ENCODE peak calls at places on chromosomes 5 and 9, in six cellular contexts. S is GM23248; Y is Peyer's patch; N is cardiac muscle cell; K is CD4-positive, CD25-positive, alpha-beta regulatory T cell; L is fibroblast of lung. P is an unnamed sample.

GRCh38 chr9:117189121-117189520 is 225.7 kb downstream of the ASTN2 start:
- DNase-seq in S (peak; percentile 5), Y (no peak), N (no peak), K (no peak), L (no peak), P (no peak)

GRCh38 chr5:41094871-41095270 is 23.7 kb upstream of the MROH2B start:
- DNase-seq in S (no peak), Y (no peak), N (peak; percentile 4), K (no peak), L (no peak), P (no peak)

GRCh38 chr9:125674981-125675973 is 31.7 kb downstream of the MAPKAP1 start:
- DNase-seq in S (peak; percentile 82), Y (no peak), N (no peak), K (no peak), L (peak; percentile 77), P (no peak)

GRCh38 chr9:126497673-126498255 is 116.0 kb upstream of the LMX1B start:
- DNase-seq in S (no peak), Y (no peak), N (no peak), K (no peak), L (no peak), P (no peak)

GRCh38 chr5:93572773-93573626 is 8.0 kb downstream of the NR2F1-AS1 start:
- DNase-seq in S (peak; percentile 47), Y (no peak), N (no peak), K (no peak), L (peak; percentile 64), P (no peak)

GRCh38 chr9:79060726-79061125 is 511.0 kb upstream of the TLE4 start:
- DNase-seq in S (peak; percentile 44), Y (no peak), N (no peak), K (no peak), L (no peak), P (no peak)

GRCh38 chr5:141875022-141875740 is 3.0 kb downstream of the PCDH1 start:
- DNase-seq in S (no peak), Y (peak; percentile 54), N (no peak), K (no peak), L (no peak), P (no peak)

GRCh38 chr9:125376261-125377226 is 114.9 kb downstream of the GAPVD1 start:
- DNase-seq in S (no peak), Y (no peak), N (no peak), K (no peak), L (no peak), P (no peak)

GRCh38 chr9:92947268-92948031 is at the start of gene FGD3:
- DNase-seq in S (peak; percentile 54), Y (no peak), N (peak; percentile 52), K (peak; percentile 38), L (no peak), P (peak; percentile 45)

GRCh38 chr9:12511726-12512125 is 181.5 kb upstream of the TYRP1 start:
- DNase-seq in S (no peak), Y (no peak), N (no peak), K (no peak), L (no peak), P (no peak)

GRCh38 chr5:81948349-81948748 is 23.5 kb upstream of the ATG10 start:
- DNase-seq in S (no peak), Y (no peak), N (no peak), K (no peak), L (peak; percentile 68), P (no peak)

GRCh38 chr9:72856985-72857631 is 95.7 kb downstream of the ALDH1A1 start:
- DNase-seq in S (peak; percentile 78), Y (no peak), N (peak; percentile 55), K (no peak), L (peak; percentile 77), P (no peak)

GRCh38 chr9:131728961-131729360 is 10.9 kb downstream of the RAPGEF1 start:
- DNase-seq in S (no peak), Y (no peak), N (peak; percentile 24), K (peak; percentile 48), L (no peak), P (peak; percentile 39)

GRCh38 chr5:156479864-156480263 is 152.9 kb downstream of the SGCD start:
- DNase-seq in S (peak; percentile 89), Y (no peak), N (no peak), K (no peak), L (peak; percentile 98), P (no peak)

GRCh38 chr5:14032944-14033343 is 88.5 kb upstream of the DNAH5 start:
- DNase-seq in S (peak; percentile 89), Y (no peak), N (no peak), K (no peak), L (no peak), P (no peak)

GRCh38 chr9:2271426-2271825 is 256.3 kb downstream of the SMARCA2 start:
- DNase-seq in S (peak; percentile 26), Y (no peak), N (no peak), K (no peak), L (peak; percentile 28), P (no peak)

GRCh38 chr9:108209132-108209700 is 646.6 kb downstream of the ACTL7B start:
- DNase-seq in S (no peak), Y (peak; percentile 53), N (no peak), K (no peak), L (no peak), P (no peak)

DNA sequence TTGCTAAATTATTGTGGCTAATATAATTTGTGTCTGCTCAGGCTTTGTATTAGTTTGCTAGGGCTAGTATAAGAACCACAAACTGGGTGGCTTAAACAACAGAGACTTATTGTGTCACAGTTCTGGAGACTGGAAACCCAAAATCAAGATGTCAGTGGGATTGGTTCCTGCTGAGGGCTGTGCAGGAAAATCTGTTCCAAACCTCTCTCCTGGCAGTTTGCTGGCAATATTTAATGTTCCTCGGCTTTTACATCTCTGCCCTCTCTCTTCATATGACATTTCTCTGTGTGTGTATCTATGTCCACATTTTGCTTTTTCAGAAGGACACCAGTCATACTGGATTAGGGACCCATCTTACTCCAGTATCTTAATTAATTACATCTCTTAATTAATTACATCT is 498.8 kb upstream of the CD180 start:
- DNase-seq in S (no peak), Y (no peak), N (no peak), K (no peak), L (no peak), P (no peak)
- H3K27ac ChIP-seq in S (no peak overlapping the region), Y (peak overlapping the region; percentile 11), N (no peak overlapping the region), K (no peak overlapping the region), L (no peak overlapping the region), P (no peak overlapping the region)

GRCh38 chr9:90611121-90611520 is 31.5 kb downstream of the DIRAS2 start:
- DNase-seq in S (no peak), Y (no peak), N (no peak), K (no peak), L (no peak), P (no peak)
- H3K9me3 ChIP-seq in S (no peaks in the 10 kb centered on the region), Y (no peaks in the 10 kb centered on the region), N (no peaks in the 10 kb centered on the region), K (no peaks in the 10 kb centered on the region), L (no peaks in the 10 kb centered on the region), P (no peaks in the 10 kb centered on the region)

DNA sequence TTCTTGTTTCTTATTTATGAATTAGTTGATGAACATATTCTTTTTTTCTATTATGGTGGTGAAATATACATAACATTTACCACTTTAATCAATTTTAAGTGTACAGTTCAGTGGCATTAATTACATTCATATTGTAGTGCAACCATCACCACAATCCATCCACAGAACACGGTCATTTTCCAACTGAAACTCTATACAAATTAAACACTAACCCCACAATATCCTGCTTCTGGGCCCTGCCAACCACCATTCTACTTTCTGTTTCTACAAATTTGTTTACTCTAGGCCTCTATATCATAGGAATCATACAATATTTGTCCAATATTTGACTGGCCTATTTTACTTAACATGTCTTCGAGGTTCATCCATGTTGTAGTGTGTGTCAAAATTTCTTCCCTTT is 7.3 kb downstream of the GCNT4 start:
- DNase-seq in S (no peak), Y (no peak), N (no peak), K (no peak), L (no peak), P (no peak)
- H3K27me3 ChIP-seq in S (no peaks in the 10 kb centered on the region), Y (no peaks in the 10 kb centered on the region), N (peaks cover 56% of the 10 kb centered on the region), K (no peaks in the 10 kb centered on the region), L (no peaks in the 10 kb centered on the region), P (no peaks in the 10 kb centered on the region)

GRCh38 chr5:179680780-179681411 is at the start of gene CBY3:
- DNase-seq in S (peak; percentile 33), Y (no peak), N (no peak), K (no peak), L (no peak), P (no peak)

GRCh38 chr5:179678238-179679013 is 2.4 kb downstream of the CBY3 start:
- DNase-seq in S (peak; percentile 98), Y (peak; percentile 96), N (peak; percentile 97), K (peak; percentile 90), L (peak; percentile 94), P (peak; percentile 90)

GRCh38 chr5:179680014-179680779 is 637 bp downstream of the CBY3 start:
- DNase-seq in S (no peak), Y (no peak), N (no peak), K (no peak), L (no peak), P (no peak)

GRCh38 chr5:179679014-179679674 is 1.7 kb downstream of the CBY3 start:
- DNase-seq in S (peak; percentile 67), Y (peak; percentile 67), N (no peak), K (peak; percentile 56), L (peak; percentile 64), P (peak; percentile 43)
- H3K27ac ChIP-seq in S (no peak overlapping the region), Y (peak overlapping the region; percentile 92), N (no peak overlapping the region), K (peak overlapping the region; percentile 83), L (no peak overlapping the region), P (peak overlapping the region; percentile 87)

GRCh38 chr5:2417301-2417700 is 334.2 kb downstream of the IRX2 start:
- DNase-seq in S (no peak), Y (no peak), N (no peak), K (no peak), L (no peak), P (no peak)

GRCh38 chr5:2410451-2410850 is 341.0 kb downstream of the IRX2 start:
- DNase-seq in S (no peak), Y (no peak), N (no peak), K (no peak), L (no peak), P (no peak)

GRCh38 chr5:2415678-2416077 is 335.8 kb downstream of the IRX2 start:
- DNase-seq in S (no peak), Y (no peak), N (peak; percentile 42), K (no peak), L (no peak), P (no peak)
- H3K9me3 ChIP-seq in S (no peaks in the 10 kb centered on the region), Y (no peaks in the 10 kb centered on the region), N (no peaks in the 10 kb centered on the region), K (no peaks in the 10 kb centered on the region), L (no peaks in the 10 kb centered on the region), P (no peaks in the 10 kb centered on the region)

DNA sequence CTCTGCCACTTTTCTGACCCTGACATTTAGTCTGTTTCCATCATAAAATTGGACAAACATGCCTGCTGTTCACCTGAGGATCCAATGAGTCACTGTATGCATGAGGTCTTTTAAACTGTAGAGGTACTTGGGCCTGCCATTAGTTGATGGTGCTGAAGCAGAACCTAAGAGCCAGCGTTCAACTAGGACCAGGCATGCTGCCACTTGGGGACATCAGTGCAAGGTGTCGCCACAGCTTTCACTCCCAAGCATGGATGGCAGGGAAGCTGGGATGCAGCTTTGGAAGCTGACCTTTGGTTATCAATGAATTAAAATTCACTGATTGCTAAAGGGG is 37.1 kb downstream of the NEUROG1 start:
- DNase-seq in S (no peak), Y (no peak), N (no peak), K (no peak), L (no peak), P (no peak)
- H3K27me3 ChIP-seq in S (peaks cover 13% of the 10 kb centered on the region), Y (no peaks in the 10 kb centered on the region), N (peaks cover 96% of the 10 kb centered on the region), K (peaks cover 2% of the 10 kb centered on the region), L (no peaks in the 10 kb centered on the region), P (peaks cover 3% of the 10 kb centered on the region)